ENCODE peak calls at places on chromosome 10, in seven cellular contexts. W is RWPE2; D is CD4-positive, alpha-beta T cell; Z is astrocyte of the spinal cord; O is GM12865; L is lower leg skin; X is GM13977. E is an unnamed sample.

GRCh38 chr10:8873310-8873709 is 818.8 kb downstream of the GATA3 start:
- DNase-seq in W (no peak), D (no peak), Z (no peak), O (no peak), L (no peak), X (no peak), E (no peak)

GRCh38 chr10:55509168-55509567 is 708.1 kb upstream of the PCDH15 start:
- DNase-seq in W (no peak), D (no peak), Z (no peak), O (no peak), L (no peak), X (no peak), E (no peak)

GRCh38 chr10:29916669-29917068 is 142.7 kb downstream of the JCAD start:
- DNase-seq in W (no peak), D (no peak), Z (no peak), O (no peak), L (no peak), X (no peak), E (no peak)

GRCh38 chr10:132981746-132982145 is 39.4 kb upstream of the CFAP46 start:
- DNase-seq in W (no peak), D (no peak), Z (no peak), O (no peak), L (no peak), X (no peak), E (no peak)

GRCh38 chr10:128174581-128175559 is 48.6 kb upstream of the MKI67 start:
- DNase-seq in W (no peak), D (no peak), Z (no peak), O (no peak), L (no peak), X (no peak), E (no peak)

GRCh38 chr10:95755511-95756004 is 405 bp upstream of the ENTPD1 start:
- DNase-seq in W (no peak), D (no peak), Z (no peak), O (peak; percentile 96), L (no peak), X (peak; percentile 59), E (no peak)

GRCh38 chr10:69883680-69884375 is 82.1 kb downstream of the COL13A1 start:
- DNase-seq in W (no peak), D (no peak), Z (no peak), O (no peak), L (no peak), X (no peak), E (no peak)

GRCh38 chr10:23345861-23346260 is 1.3 kb upstream of the C10orf67 start:
- DNase-seq in W (no peak), D (no peak), Z (peak; percentile 81), O (no peak), L (peak; percentile 11), X (no peak), E (no peak)

GRCh38 chr10:99658622-99659030 is 683 bp upstream of the ENTPD7 start:
- DNase-seq in W (peak; percentile 61), D (no peak), Z (peak; percentile 15), O (peak; percentile 38), L (no peak), X (no peak), E (peak; percentile 15)

GRCh38 chr10:3761916-3762708 is 22.9 kb downstream of the KLF6 start:
- DNase-seq in W (no peak), D (no peak), Z (no peak), O (no peak), L (no peak), X (no peak), E (no peak)

GRCh38 chr10:98321203-98321780 is 53.3 kb upstream of the LOXL4 start:
- DNase-seq in W (no peak), D (no peak), Z (no peak), O (no peak), L (no peak), X (no peak), E (no peak)

GRCh38 chr10:75470901-75471300 is 39.5 kb downstream of the LRMDA start:
- DNase-seq in W (no peak), D (no peak), Z (no peak), O (no peak), L (no peak), X (no peak), E (no peak)

GRCh38 chr10:50653142-50653541 is 29.4 kb upstream of the SGMS1 start:
- DNase-seq in W (no peak), D (no peak), Z (peak; percentile 33), O (peak; percentile 44), L (no peak), X (no peak), E (no peak)

GRCh38 chr10:49746626-49747302 is 15.4 kb downstream of the OGDHL start:
- DNase-seq in W (no peak), D (no peak), Z (no peak), O (no peak), L (no peak), X (no peak), E (no peak)

GRCh38 chr10:68096913-68097509 is 12.3 kb upstream of the MYPN start:
- DNase-seq in W (peak; percentile 90), D (no peak), Z (peak; percentile 92), O (no peak), L (peak; percentile 68), X (no peak), E (no peak)

GRCh38 chr10:69939033-69939432 is 113.6 kb upstream of the MACROH2A2 start:
- DNase-seq in W (no peak), D (no peak), Z (no peak), O (no peak), L (no peak), X (no peak), E (no peak)

GRCh38 chr10:43058716-43059335 is 18.0 kb upstream of the RET start:
- DNase-seq in W (no peak), D (no peak), Z (no peak), O (no peak), L (no peak), X (no peak), E (no peak)

GRCh38 chr10:123135415-123136141 is at the start of gene HMX3:
- DNase-seq in W (no peak), D (no peak), Z (no peak), O (peak; percentile 81), L (no peak), X (peak; percentile 86), E (peak; percentile 45)

GRCh38 chr10:70122742-70123141 is 9.9 kb downstream of the AIFM2 start:
- DNase-seq in W (no peak), D (no peak), Z (no peak), O (no peak), L (no peak), X (no peak), E (no peak)

GRCh38 chr10:86400705-86401587 is 34.4 kb upstream of the GRID1 start:
- DNase-seq in W (no peak), D (peak; percentile 50), Z (peak; percentile 26), O (peak; percentile 70), L (no peak), X (peak; percentile 67), E (peak; percentile 51)
- TF ChIP-seq CTCF in W (peak; percentile 10), D (no peak), Z (peak; percentile 22), O (no peak), L (no peak), X (no peak), E (no peak)

GRCh38 chr10:924524-924859 is 7.0 kb downstream of the LARP4B start:
- DNase-seq in W (no peak), D (no peak), Z (no peak), O (no peak), L (no peak), X (no peak), E (no peak)
- TF ChIP-seq CTCF in W (no peak), D (no peak), Z (no peak), O (no peak), L (no peak), X (no peak), E (no peak)

GRCh38 chr10:58347967-58348366 is 13.2 kb downstream of the UBE2D1 start:
- DNase-seq in W (no peak), D (no peak), Z (no peak), O (no peak), L (no peak), X (no peak), E (no peak)
- TF ChIP-seq CTCF in W (no peak), D (no peak), Z (no peak), O (no peak), L (no peak), X (no peak), E (no peak)

GRCh38 chr10:86592413-86592812 is 61.9 kb upstream of the OPN4 start:
- DNase-seq in W (no peak), D (no peak), Z (no peak), O (no peak), L (no peak), X (no peak), E (no peak)
- TF ChIP-seq CTCF in W (peak; percentile 34), D (no peak), Z (no peak), O (no peak), L (no peak), X (no peak), E (no peak)

GRCh38 chr10:14560274-14560673 is 214.4 kb downstream of the FAM107B start:
- DNase-seq in W (peak; percentile 80), D (no peak), Z (peak; percentile 56), O (peak; percentile 58), L (no peak), X (no peak), E (no peak)
- TF ChIP-seq CTCF in W (peak; percentile 53), D (no peak), Z (no peak), O (no peak), L (no peak), X (no peak), E (no peak)

GRCh38 chr10:1295756-1296480 is 239.7 kb downstream of the WDR37 start:
- DNase-seq in W (no peak), D (no peak), Z (no peak), O (no peak), L (no peak), X (no peak), E (no peak)

GRCh38 chr10:1300218-1300617 is 244.0 kb downstream of the WDR37 start:
- DNase-seq in W (no peak), D (no peak), Z (no peak), O (no peak), L (no peak), X (no peak), E (no peak)

GRCh38 chr10:1297566-1298301 is 241.5 kb downstream of the WDR37 start:
- DNase-seq in W (no peak), D (no peak), Z (no peak), O (no peak), L (no peak), X (no peak), E (no peak)

GRCh38 chr10:1299041-1299726 is 243.0 kb downstream of the WDR37 start:
- DNase-seq in W (no peak), D (no peak), Z (no peak), O (no peak), L (peak; percentile 6), X (no peak), E (no peak)

DNA sequence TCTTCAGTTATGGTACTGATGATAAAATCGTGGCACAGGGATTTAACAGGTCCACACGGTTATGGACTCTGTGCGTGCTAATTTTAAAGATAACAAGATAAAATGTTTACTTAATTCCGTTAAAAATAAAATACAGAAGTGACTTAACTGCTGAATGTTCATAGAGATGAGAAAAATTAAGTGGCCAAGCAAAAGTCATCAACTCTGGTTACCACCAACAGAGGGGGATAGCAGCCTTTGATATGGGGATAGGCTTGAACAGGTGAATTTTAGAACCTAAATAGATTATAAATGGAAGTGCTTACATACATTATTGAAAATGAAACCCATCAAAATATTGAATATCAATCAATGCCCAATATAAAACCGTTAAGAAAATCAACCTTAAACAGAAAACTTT is 245.0 kb downstream of the WDR37 start:
- DNase-seq in W (no peak), D (no peak), Z (no peak), O (no peak), L (no peak), X (no peak), E (no peak)
- TF ChIP-seq CTCF in W (peak; percentile 26), D (no peak), Z (no peak), O (no peak), L (no peak), X (no peak), E (no peak)

GRCh38 chr10:129768437-129769355 is 195.4 kb downstream of the EBF3 start:
- DNase-seq in W (no peak), D (no peak), Z (no peak), O (no peak), L (no peak), X (no peak), E (no peak)
- TF ChIP-seq CTCF in W (no peak), D (no peak), Z (no peak), O (no peak), L (no peak), X (no peak), E (no peak)

E was measured in activated B cell treated with CpG ODN at 0.5 μM for 24 hours.